ENCODE peak calls at places on chromosome 4, in nine cellular contexts. Y is mesothelial cell of epicardium; S is ascending aorta; F is activated CD4-positive, alpha-beta T cell treated with anti-CD3 and anti-CD28 coated beads, Interleukin-2, amount 50 U/mL, for 4 hours; D is fibroblast of the conjunctiva; X is small intestine; P is cerebellar cortex; G is ACHN; B is HT1080. O is an unnamed sample.
A peak's percentile ranks its signal among the peaks of the same experiment; 100 is the strongest.

GRCh38 chr4:184371390-184371787 is 103.0 kb downstream of the IRF2 start:
- DNase-seq in Y (no peak), S (no peak), F (no peak), D (no peak), X (no peak), P (no peak), G (no peak), B (no peak), O (no peak)

GRCh38 chr4:177118596-177118995 is 191.1 kb upstream of the NEIL3 start:
- DNase-seq in Y (no peak), S (no peak), F (no peak), D (peak; percentile 93), X (no peak), P (peak; percentile 96), G (no peak), B (no peak), O (no peak)

GRCh38 chr4:99855677-99856076 is 38.5 kb downstream of the LAMTOR3 start:
- DNase-seq in Y (no peak), S (no peak), F (no peak), D (no peak), X (peak; percentile 12), P (no peak), G (no peak), B (no peak), O (no peak)

GRCh38 chr4:14059006-14059405 is 431.5 kb upstream of the BOD1L1 start:
- DNase-seq in Y (no peak), S (no peak), F (no peak), D (no peak), X (no peak), P (no peak), G (no peak), B (no peak), O (no peak)

GRCh38 chr4:118154643-118155042 is 120.4 kb downstream of the NDST3 start:
- DNase-seq in Y (no peak), S (no peak), F (no peak), D (peak; percentile 8), X (no peak), P (no peak), G (no peak), B (peak; percentile 8), O (no peak)

GRCh38 chr4:179307297-179308136 is 1865.3 kb upstream of the AGA start:
- DNase-seq in Y (no peak), S (no peak), F (no peak), D (no peak), X (peak; percentile 24), P (peak; percentile 3), G (peak; percentile 48), B (peak; percentile 52), O (peak; percentile 7)

GRCh38 chr4:110231869-110232268 is 33.5 kb upstream of the ELOVL6 start:
- DNase-seq in Y (no peak), S (no peak), F (no peak), D (no peak), X (no peak), P (no peak), G (no peak), B (peak; percentile 56), O (no peak)

GRCh38 chr4:97104006-97104405 is 1039.3 kb downstream of the STPG2 start:
- DNase-seq in Y (no peak), S (no peak), F (no peak), D (no peak), X (no peak), P (no peak), G (no peak), B (no peak), O (no peak)

GRCh38 chr4:107035711-107036601 is at the start of gene DKK2:
- DNase-seq in Y (peak; percentile 24), S (no peak), F (no peak), D (no peak), X (peak; percentile 1), P (no peak), G (peak; percentile 8), B (peak; percentile 21), O (no peak)

GRCh38 chr4:51895816-51896408 is 53.0 kb downstream of the DCUN1D4 start:
- DNase-seq in Y (no peak), S (no peak), F (peak; percentile 30), D (peak; percentile 42), X (peak; percentile 72), P (peak; percentile 73), G (peak; percentile 58), B (peak; percentile 58), O (peak; percentile 59)

GRCh38 chr4:1991596-1992434 is 17.0 kb downstream of the NELFA start:
- DNase-seq in Y (no peak), S (no peak), F (no peak), D (no peak), X (no peak), P (peak; percentile 25), G (no peak), B (no peak), O (no peak)

GRCh38 chr4:144463896-144464295 is 182.1 kb upstream of the HHIP start:
- DNase-seq in Y (no peak), S (peak; percentile 5), F (no peak), D (no peak), X (no peak), P (no peak), G (no peak), B (no peak), O (no peak)

GRCh38 chr4:6463311-6464289 is 8.8 kb downstream of the PPP2R2C start:
- DNase-seq in Y (no peak), S (no peak), F (no peak), D (no peak), X (no peak), P (no peak), G (no peak), B (no peak), O (no peak)

GRCh38 chr4:31458813-31459212 is 738.6 kb downstream of the PCDH7 start:
- DNase-seq in Y (no peak), S (no peak), F (no peak), D (peak; percentile 51), X (no peak), P (no peak), G (no peak), B (no peak), O (no peak)

GRCh38 chr4:159175165-159175988 is 72.5 kb downstream of the RAPGEF2 start:
- DNase-seq in Y (peak; percentile 49), S (no peak), F (peak; percentile 48), D (peak; percentile 84), X (peak; percentile 76), P (peak; percentile 92), G (peak; percentile 74), B (peak; percentile 91), O (peak; percentile 69)

GRCh38 chr4:113300384-113301011 is 251.0 kb downstream of the ANK2 start:
- DNase-seq in Y (no peak), S (no peak), F (no peak), D (peak; percentile 80), X (no peak), P (no peak), G (peak; percentile 68), B (peak; percentile 89), O (no peak)

GRCh38 chr4:89357346-89357745 is 49.7 kb upstream of the GPRIN3 start:
- DNase-seq in Y (no peak), S (no peak), F (no peak), D (no peak), X (no peak), P (no peak), G (no peak), B (no peak), O (no peak)

GRCh38 chr4:165355900-165356300 is 22.9 kb upstream of the CPE start:
- DNase-seq in Y (no peak), S (no peak), F (no peak), D (peak; percentile 40), X (peak; percentile 48), P (peak; percentile 81), G (peak; percentile 47), B (peak; percentile 53), O (peak; percentile 41)

O was measured in HTR-8/SVneo.